ENCODE peak calls at places on chromosomes 12 and 14, in eight cellular contexts. K, J, E, O, I, D, C and L are unnamed samples.
A peak's percentile ranks its signal among the peaks of the same experiment; 100 is the strongest.

GRCh38 chr12:1806301-1807106 is 13.9 kb upstream of the LRTM2 start:
- DNase-seq in K (no peak), J (no peak), E (no peak), O (no peak), I (no peak), D (peak; percentile 43), C (no peak), L (no peak)

GRCh38 chr12:76866726-76867125 is 12.1 kb downstream of the CSRP2 start:
- DNase-seq in K (peak; percentile 43), J (no peak), E (peak; percentile 85), O (peak; percentile 77), I (no peak), D (peak; percentile 41), C (peak; percentile 42), L (peak; percentile 49)

GRCh38 chr12:3994500-3994899 is 121.3 kb upstream of the PARP11 start:
- DNase-seq in K (no peak), J (no peak), E (no peak), O (no peak), I (no peak), D (no peak), C (no peak), L (no peak)

GRCh38 chr14:95321201-95321600 is 1.5 kb upstream of the CLMN start:
- DNase-seq in K (no peak), J (no peak), E (no peak), O (no peak), I (no peak), D (no peak), C (no peak), L (no peak)

GRCh38 chr12:89353823-89354629 is 1.7 kb upstream of the DUSP6 start:
- DNase-seq in K (no peak), J (peak; percentile 87), E (peak; percentile 48), O (peak; percentile 63), I (peak; percentile 93), D (peak; percentile 60), C (peak; percentile 40), L (no peak)

GRCh38 chr14:54085841-54086240 is 129.2 kb upstream of the BMP4 start:
- DNase-seq in K (no peak), J (no peak), E (no peak), O (no peak), I (no peak), D (no peak), C (no peak), L (no peak)

GRCh38 chr14:24425704-24426103 is 3.8 kb downstream of the CBLN3 start:
- DNase-seq in K (peak; percentile 61), J (no peak), E (no peak), O (peak; percentile 83), I (peak; percentile 64), D (peak; percentile 74), C (no peak), L (peak; percentile 67)

GRCh38 chr12:64773386-64773785 is 14.2 kb upstream of the GNS start:
- DNase-seq in K (no peak), J (no peak), E (no peak), O (no peak), I (no peak), D (no peak), C (no peak), L (no peak)

GRCh38 chr12:27332407-27333310 is at the start of gene BMAL2:
- DNase-seq in K (no peak), J (peak; percentile 83), E (peak; percentile 5), O (peak; percentile 43), I (peak; percentile 60), D (peak; percentile 37), C (peak; percentile 79), L (no peak)

GRCh38 chr12:75750950-75751349 is 239.5 kb upstream of the KRR1 start:
- DNase-seq in K (peak; percentile 14), J (no peak), E (no peak), O (peak; percentile 89), I (no peak), D (peak; percentile 98), C (no peak), L (peak; percentile 56)

DNA sequence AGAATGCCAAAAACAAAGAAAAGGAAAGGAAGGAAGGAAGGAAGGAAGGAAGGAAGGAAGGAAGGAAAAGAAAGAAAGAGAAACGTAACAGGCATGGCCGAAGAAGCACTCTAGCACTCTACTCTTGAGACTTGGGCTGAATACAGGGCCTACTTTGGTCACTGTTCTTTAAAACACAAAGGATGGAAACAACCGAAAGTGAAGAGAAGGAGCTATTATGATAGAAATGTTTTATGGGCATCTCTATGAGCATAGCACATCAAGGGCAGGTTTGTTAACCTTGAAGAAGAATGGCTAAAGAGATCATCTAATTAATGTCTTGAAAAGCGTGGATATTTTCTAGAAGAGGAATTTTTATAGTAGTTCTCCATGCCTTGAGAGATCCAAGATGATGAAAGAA is 15.9 kb upstream of the OTX2 start:
- DNase-seq in K (no peak), J (no peak), E (no peak), O (no peak), I (peak; percentile 90), D (no peak), C (no peak), L (no peak)
- H3K4me3 ChIP-seq in K (no peak overlapping the region), J (no peak overlapping the region), E (no peak overlapping the region), O (no peak overlapping the region), I (no peak overlapping the region), D (no peak overlapping the region), C (no peak overlapping the region), L (no peak overlapping the region)

GRCh38 chr12:121795029-121795977 is 1.8 kb upstream of the RHOF start:
- DNase-seq in K (no peak), J (peak; percentile 87), E (peak; percentile 83), O (peak; percentile 81), I (peak; percentile 87), D (peak; percentile 86), C (peak; percentile 91), L (no peak)
- H3K4me3 ChIP-seq in K (no peak overlapping the region), J (no peak overlapping the region), E (peak overlapping the region; percentile 76), O (no peak overlapping the region), I (peak overlapping the region; percentile 58), D (peak overlapping the region; percentile 64), C (peak overlapping the region; percentile 46), L (peak overlapping the region; percentile 23)

DNA sequence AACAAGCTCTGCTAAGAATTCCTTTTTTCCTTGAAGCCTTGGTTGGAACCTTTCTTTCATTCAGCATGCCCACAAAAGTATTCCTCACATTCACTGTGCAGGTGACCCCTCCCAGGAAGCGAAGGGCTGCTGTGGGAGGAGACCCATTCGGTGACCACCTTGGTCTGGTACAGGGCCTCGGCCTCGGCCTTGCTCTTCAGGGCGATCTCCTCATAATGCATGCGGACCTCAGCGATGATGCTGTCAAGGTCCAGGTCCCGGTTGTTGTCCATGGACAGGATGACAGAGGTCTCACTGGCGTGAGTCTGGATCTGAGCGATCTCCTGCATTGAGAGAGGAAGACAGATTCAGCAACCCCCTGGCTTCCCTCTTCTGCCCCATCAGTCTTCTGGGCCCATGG is 3.1 kb downstream of the KRT74 start:
- DNase-seq in K (no peak), J (no peak), E (no peak), O (no peak), I (no peak), D (no peak), C (no peak), L (no peak)
- H3K4me3 ChIP-seq in K (no peak overlapping the region), J (no peak overlapping the region), E (no peak overlapping the region), O (no peak overlapping the region), I (no peak overlapping the region), D (no peak overlapping the region), C (no peak overlapping the region), L (no peak overlapping the region)

DNA sequence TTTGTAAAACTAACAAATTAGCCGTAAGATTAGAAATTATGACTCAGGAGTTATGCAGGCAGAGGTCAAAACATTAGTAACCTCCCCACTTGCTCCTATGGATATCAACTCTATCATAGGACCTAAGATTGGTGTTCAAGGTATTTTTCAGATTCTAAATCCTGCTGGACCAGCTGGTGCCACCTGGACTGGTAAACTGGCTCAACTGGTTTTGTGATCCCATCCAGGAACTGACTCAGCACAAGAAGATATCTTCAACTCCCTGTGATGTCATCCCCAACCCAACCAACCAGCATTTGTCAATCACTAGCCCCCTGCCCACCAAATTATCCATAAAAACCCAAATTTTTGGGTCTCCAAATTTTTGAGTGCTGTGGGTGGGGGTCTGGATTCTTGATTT is 98.1 kb upstream of the OR4E1 start:
- DNase-seq in K (no peak), J (no peak), E (no peak), O (no peak), I (no peak), D (no peak), C (no peak), L (no peak)
- H3K4me3 ChIP-seq in K (no peak overlapping the region), J (no peak overlapping the region), E (no peak overlapping the region), O (no peak overlapping the region), I (no peak overlapping the region), D (no peak overlapping the region), C (no peak overlapping the region), L (no peak overlapping the region)

DNA sequence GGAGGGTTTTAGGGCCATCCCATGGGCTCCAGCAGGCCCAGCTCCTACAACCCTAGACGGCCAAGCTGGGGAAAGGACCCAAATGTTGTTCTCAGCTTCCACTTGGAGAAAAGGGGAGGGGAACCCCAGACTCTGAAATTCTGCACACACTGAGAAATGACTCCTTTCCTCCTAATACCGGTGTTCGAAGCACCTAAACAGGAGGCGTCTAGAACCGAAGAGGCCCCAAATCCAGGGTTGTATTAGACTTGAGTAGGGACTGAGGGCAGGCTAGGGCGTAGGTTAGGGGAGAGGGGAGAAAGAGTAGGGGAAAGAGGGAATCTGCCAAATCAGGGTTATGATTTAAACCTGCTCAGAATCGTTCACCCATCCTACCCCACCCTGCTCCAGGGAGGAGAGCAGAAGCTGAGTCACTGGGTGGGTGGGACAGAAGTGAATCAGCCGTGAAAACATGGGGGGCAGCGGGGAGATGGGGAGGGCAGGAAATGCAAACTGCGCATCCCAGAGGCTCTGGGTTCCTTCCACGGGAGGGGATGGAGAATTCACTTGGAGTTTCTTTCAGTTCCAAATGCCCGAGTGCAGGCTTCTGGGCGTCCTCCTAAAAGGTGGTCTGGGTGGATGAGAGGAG is 1.0 kb downstream of the IGFBP6 start:
- DNase-seq in K (no peak), J (no peak), E (no peak), O (peak; percentile 82), I (peak; percentile 65), D (peak; percentile 83), C (no peak), L (peak; percentile 41)
- H3K4me3 ChIP-seq in K (peak overlapping the region; percentile 76), J (peak overlapping the region; percentile 66), E (peak overlapping the region; percentile 57), O (peak overlapping the region; percentile 60), I (peak overlapping the region; percentile 61), D (peak overlapping the region; percentile 77), C (peak overlapping the region; percentile 48), L (peak overlapping the region; percentile 63)

GRCh38 chr12:32273063-32273521 is 126.3 kb upstream of the FGD4 start:
- DNase-seq in K (no peak), J (no peak), E (peak; percentile 76), O (peak; percentile 90), I (no peak), D (peak; percentile 56), C (peak; percentile 77), L (peak; percentile 31)
- H3K4me3 ChIP-seq in K (no peak overlapping the region), J (no peak overlapping the region), E (peak overlapping the region; percentile 50), O (no peak overlapping the region), I (no peak overlapping the region), D (no peak overlapping the region), C (peak overlapping the region; percentile 43), L (no peak overlapping the region)